ENCODE peak calls at places on chromosomes 7 and 10, in five cellular contexts. T is astrocyte of the cerebellum; W is activated CD4-positive, alpha-beta T cell treated with anti-CD3 and anti-CD28 coated beads, Interleukin-2, amount 50 U/mL, for 1 hour; F is T-cell; V is GM19239. X is an unnamed sample.

GRCh38 chr7:155198901-155199845 is 98.5 kb upstream of the INSIG1 start:
- DNase-seq in T (no peak), W (no peak), F (no peak), V (no peak), X (peak)

GRCh38 chr10:24118246-24118645 is 90.7 kb upstream of the KIAA1217 start:
- DNase-seq in T (no peak), W (no peak), F (no peak), V (no peak), X (no peak)

GRCh38 chr7:128097211-128097731 is 66.0 kb upstream of the LRRC4 start:
- DNase-seq in T (no peak), W (no peak), F (no peak), V (no peak), X (no peak)

GRCh38 chr10:3749597-3750351 is 35.2 kb downstream of the KLF6 start:
- DNase-seq in T (no peak), W (no peak), F (no peak), V (no peak), X (no peak)

GRCh38 chr7:43698461-43699255 is 30.7 kb downstream of the COA1 start:
- DNase-seq in T (no peak), W (no peak), F (no peak), V (no peak), X (no peak)

GRCh38 chr7:109821156-109821555 is 1251.5 kb downstream of the DNAJB9 start:
- DNase-seq in T (no peak), W (no peak), F (no peak), V (no peak), X (no peak)

GRCh38 chr7:37062019-37062418 is 337.7 kb upstream of the AOAH start:
- DNase-seq in T (no peak), W (no peak), F (no peak), V (no peak), X (no peak)

GRCh38 chr7:36979810-36980248 is 255.5 kb upstream of the AOAH start:
- DNase-seq in T (peak), W (no peak), F (no peak), V (no peak), X (no peak)

GRCh38 chr7:149500201-149500600 is 2.6 kb upstream of the ZNF746 start:
- DNase-seq in T (no peak), W (no peak), F (no peak), V (no peak), X (no peak)

GRCh38 chr10:17744395-17744841 is 7.6 kb upstream of the TMEM236 start:
- DNase-seq in T (no peak), W (no peak), F (no peak), V (no peak), X (no peak)

GRCh38 chr7:134290286-134290685 is 26.4 kb downstream of the SLC35B4 start:
- DNase-seq in T (no peak), W (no peak), F (no peak), V (no peak), X (peak)

GRCh38 chr7:31100445-31100844 is 48.3 kb downstream of the ADCYAP1R1 start:
- DNase-seq in T (no peak), W (no peak), F (no peak), V (no peak), X (no peak)

GRCh38 chr7:38716397-38716796 is 85.2 kb upstream of the AMPH start:
- DNase-seq in T (no peak), W (no peak), F (no peak), V (no peak), X (no peak)

GRCh38 chr7:82443801-82444219 is 233 bp upstream of the CACNA2D1 start:
- DNase-seq in T (peak), W (no peak), F (no peak), V (peak), X (peak)

GRCh38 chr7:74027683-74028320 is at the start of gene ELN:
- DNase-seq in T (no peak), W (no peak), F (no peak), V (no peak), X (no peak)

GRCh38 chr10:35059486-35059885 is 30.7 kb downstream of the CUL2 start:
- DNase-seq in T (no peak), W (no peak), F (no peak), V (no peak), X (no peak)

GRCh38 chr7:121882731-121883130 is 9.8 kb downstream of the PTPRZ1 start:
- DNase-seq in T (no peak), W (no peak), F (no peak), V (no peak), X (no peak)

GRCh38 chr7:106613861-106614560 is 46.9 kb downstream of the CCDC71L start:
- DNase-seq in T (no peak), W (no peak), F (no peak), V (no peak), X (no peak)

GRCh38 chr10:13272164-13272571 is 27.7 kb downstream of the PHYH start:
- DNase-seq in T (no peak), W (no peak), F (no peak), V (no peak), X (no peak)

GRCh38 chr10:3119796-3120459 is 52.6 kb downstream of the PFKP start:
- DNase-seq in T (no peak), W (no peak), F (no peak), V (no peak), X (peak)

GRCh38 chr10:11424456-11425287 is 186.8 kb downstream of the USP6NL start:
- DNase-seq in T (peak), W (no peak), F (no peak), V (no peak), X (peak)

GRCh38 chr10:72883861-72884260 is 9.7 kb upstream of the OIT3 start:
- DNase-seq in T (no peak), W (no peak), F (no peak), V (no peak), X (no peak)